ENCODE peak calls at places on chromosomes 6 and 20, in eight cellular contexts. T is stomach, H is testis, C is IMR-90, Y is heart left ventricle, I is uterus, R is sigmoid colon, W is body of pancreas. M is an unnamed sample.

GRCh38 chr6:33320315-33321181 is 3.0 kb upstream of the ZBTB22 start:
- DNase-seq in T (peak), H (peak), C (peak), Y (peak), I (peak), R (peak), W (peak), M (peak)

GRCh38 chr6:33279971-33280511 is 3.1 kb downstream of the B3GALT4 start:
- DNase-seq in T (no peak), H (no peak), C (peak), Y (no peak), I (no peak), R (no peak), W (peak), M (no peak)

GRCh38 chr6:84500726-84501125 is 263.7 kb downstream of the TBX18 start:
- DNase-seq in T (no peak), H (no peak), C (no peak), Y (no peak), I (no peak), R (no peak), W (no peak), M (no peak)

GRCh38 chr6:37371158-37372083 is 17.6 kb downstream of the RNF8 start:
- DNase-seq in T (no peak), H (no peak), C (no peak), Y (no peak), I (no peak), R (no peak), W (peak), M (no peak)

GRCh38 chr20:34085544-34086040 is 26.5 kb downstream of the EIF2S2 start:
- DNase-seq in T (no peak), H (no peak), C (no peak), Y (no peak), I (no peak), R (no peak), W (no peak), M (no peak)

GRCh38 chr20:62156592-62157386 is 13.2 kb downstream of the SS18L1 start:
- DNase-seq in T (peak), H (peak), C (peak), Y (peak), I (peak), R (no peak), W (peak), M (peak)

GRCh38 chr20:9686001-9686400 is 152.9 kb downstream of the PAK5 start:
- DNase-seq in T (no peak), H (no peak), C (no peak), Y (no peak), I (no peak), R (no peak), W (no peak), M (no peak)

GRCh38 chr6:39962831-39963230 is 28.6 kb upstream of the MOCS1 start:
- DNase-seq in T (no peak), H (no peak), C (peak), Y (no peak), I (no peak), R (no peak), W (no peak), M (no peak)

GRCh38 chr20:56957737-56958553 is 308.5 kb downstream of the BMP7 start:
- DNase-seq in T (no peak), H (no peak), C (no peak), Y (no peak), I (no peak), R (no peak), W (no peak), M (no peak)

GRCh38 chr6:156946370-156946936 is 169.3 kb downstream of the ARID1B start:
- DNase-seq in T (no peak), H (no peak), C (no peak), Y (no peak), I (no peak), R (no peak), W (no peak), M (no peak)

GRCh38 chr6:99347804-99348203 is 1.7 kb downstream of the FAXC start:
- DNase-seq in T (no peak), H (no peak), C (no peak), Y (no peak), I (no peak), R (no peak), W (no peak), M (no peak)

GRCh38 chr6:84764332-84765049 is at the start of gene TBX18:
- DNase-seq in T (peak), H (peak), C (peak), Y (peak), I (peak), R (peak), W (peak), M (peak)

DNA sequence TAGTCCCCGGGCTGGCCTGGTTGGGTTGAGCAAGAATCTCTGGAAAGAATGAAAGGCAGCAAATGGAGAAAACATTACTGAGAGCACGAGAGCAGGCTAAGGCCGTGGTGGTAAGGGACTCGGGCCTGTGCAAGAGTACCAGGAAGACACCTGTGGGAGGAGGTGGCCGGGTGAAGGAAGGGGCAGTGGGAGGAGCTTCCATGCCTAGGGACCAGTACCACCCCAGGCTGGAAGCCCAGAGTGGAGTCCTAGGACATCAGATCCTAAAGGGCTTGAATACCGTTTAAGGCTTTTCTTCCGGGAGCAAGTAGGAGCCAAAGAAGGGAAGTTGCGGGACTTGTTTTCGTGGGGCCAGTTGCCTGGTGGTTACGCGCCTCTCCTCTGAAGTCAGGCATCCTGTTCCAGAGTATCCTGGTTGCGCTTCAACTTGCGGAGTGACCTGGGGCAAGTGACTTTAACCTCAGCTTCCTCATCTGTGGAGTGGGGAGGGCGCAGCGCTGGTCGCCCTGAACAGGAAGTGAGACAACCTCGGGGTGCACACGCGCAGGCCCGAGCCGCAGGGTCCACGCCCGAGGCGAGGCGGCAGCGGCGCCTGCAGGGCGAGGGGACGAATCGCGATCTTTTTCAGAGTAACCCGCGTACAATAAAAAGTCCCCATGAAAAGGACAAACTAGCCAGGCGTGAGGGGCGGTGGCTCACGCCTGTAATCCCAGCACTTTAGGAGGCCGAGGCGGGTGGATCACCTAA is 1.1 kb upstream of the TPD52L2 start:
- DNase-seq in T (peak), H (peak), C (peak), Y (peak), I (peak), R (peak), W (peak), M (peak)
- TF ChIP-seq POLR2A in T (no peak), H (no peak), C (no peak), Y (no peak), I (peak), R (no peak), W (no peak), M (no peak)

GRCh38 chr6:134171517-134171916 is 119.1 kb upstream of the SLC2A12 start:
- DNase-seq in T (no peak), H (no peak), C (peak), Y (no peak), I (no peak), R (no peak), W (peak), M (no peak)
- H3K4me3 ChIP-seq in T (peak), H (no peak), C (peak), Y (peak), I (no peak), R (no peak), W (peak), M (peak)

GRCh38 chr6:35400901-35401311 is 51.2 kb upstream of the FANCE start:
- DNase-seq in T (peak), H (no peak), C (peak), Y (no peak), I (no peak), R (no peak), W (peak), M (no peak)
- TF ChIP-seq POLR2A in T (no peak), H (no peak), C (no peak), Y (no peak), I (no peak), R (no peak), W (no peak), M (no peak)

GRCh38 chr20:63738687-63739128 is 868 bp upstream of the SLC2A4RG start:
- DNase-seq in T (peak), H (peak), C (no peak), Y (peak), I (peak), R (peak), W (peak), M (peak)
- H3K4me3 ChIP-seq in T (peak), H (peak), C (no peak), Y (peak), I (peak), R (peak), W (no peak), M (peak)

DNA sequence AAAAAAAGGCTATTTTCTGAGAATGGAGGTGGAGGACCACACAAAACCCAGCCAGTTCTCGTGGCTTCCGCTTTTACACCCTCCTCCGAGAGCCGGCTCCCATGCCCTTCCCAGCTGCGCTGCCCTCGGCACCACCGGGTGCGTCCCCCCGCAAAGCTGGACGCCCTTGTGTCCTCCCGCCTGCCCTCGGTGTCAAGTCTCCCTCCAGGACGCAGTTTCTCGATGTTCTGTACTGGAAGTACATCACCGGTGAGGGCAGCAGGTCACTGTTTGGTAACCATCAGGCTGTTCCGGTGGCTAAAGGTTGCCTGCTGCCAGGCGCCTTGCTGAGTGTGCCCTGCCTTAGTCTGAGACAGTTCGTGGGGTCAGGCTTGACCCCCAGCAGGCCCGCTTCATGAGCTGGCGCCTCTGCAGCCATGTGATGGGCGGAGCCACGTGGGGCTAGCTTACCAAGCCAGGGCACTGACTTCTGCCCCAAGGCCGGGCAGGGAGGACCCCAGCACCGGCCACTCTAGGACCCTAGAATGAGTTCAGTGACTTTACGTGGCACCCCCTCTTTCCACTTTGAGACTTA is 34.6 kb downstream of the RREB1 start:
- DNase-seq in T (no peak), H (no peak), C (no peak), Y (no peak), I (no peak), R (no peak), W (no peak), M (peak)
- TF ChIP-seq POLR2A in T (no peak), H (no peak), C (no peak), Y (no peak), I (no peak), R (no peak), W (no peak), M (no peak)

DNA sequence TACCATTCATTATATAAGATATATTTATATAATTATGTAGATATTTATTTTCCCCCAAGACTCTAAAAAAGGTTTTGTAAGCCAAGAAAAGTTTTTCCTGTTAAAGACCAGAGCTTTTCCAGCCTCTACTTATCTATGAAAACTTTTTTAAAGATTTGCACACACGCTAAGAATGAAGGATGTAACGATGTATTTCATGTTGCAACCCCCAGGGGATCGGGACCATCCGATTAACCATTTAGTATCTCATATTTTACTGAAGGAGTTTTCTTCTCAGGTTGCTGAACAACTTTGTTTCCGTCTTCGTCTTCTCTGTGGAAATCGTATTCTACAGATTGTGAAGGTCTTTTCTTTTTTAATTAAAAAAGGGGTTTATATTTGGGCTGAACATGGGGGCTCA is 70.0 kb upstream of the SASH1 start:
- DNase-seq in T (no peak), H (no peak), C (no peak), Y (no peak), I (no peak), R (no peak), W (no peak), M (no peak)
- H3K4me3 ChIP-seq in T (no peak), H (no peak), C (no peak), Y (no peak), I (no peak), R (no peak), W (no peak), M (no peak)

GRCh38 chr6:88246654-88247053 is 80.5 kb upstream of the CNR1 start:
- DNase-seq in T (no peak), H (no peak), C (no peak), Y (no peak), I (no peak), R (no peak), W (no peak), M (no peak)
- TF ChIP-seq POLR2A in T (no peak), H (no peak), C (no peak), Y (no peak), I (no peak), R (no peak), W (no peak), M (no peak)

GRCh38 chr6:100464162-100464851 is 414 bp downstream of the SIM1 start:
- DNase-seq in T (no peak), H (no peak), C (no peak), Y (no peak), I (no peak), R (no peak), W (peak), M (no peak)

GRCh38 chr6:100464910-100465700 is at the start of gene SIM1:
- DNase-seq in T (no peak), H (peak), C (peak), Y (peak), I (no peak), R (no peak), W (peak), M (no peak)

GRCh38 chr6:100466410-100467143 is 1.9 kb upstream of the SIM1 start:
- DNase-seq in T (no peak), H (no peak), C (no peak), Y (no peak), I (no peak), R (no peak), W (no peak), M (no peak)

GRCh38 chr6:100467144-100468012 is 2.7 kb upstream of the SIM1 start:
- DNase-seq in T (no peak), H (no peak), C (no peak), Y (no peak), I (no peak), R (no peak), W (no peak), M (no peak)

GRCh38 chr6:100465701-100466409 is 1.1 kb upstream of the SIM1 start:
- DNase-seq in T (no peak), H (no peak), C (no peak), Y (no peak), I (no peak), R (no peak), W (no peak), M (no peak)
- H3K4me3 ChIP-seq in T (no peak), H (peak), C (no peak), Y (no peak), I (no peak), R (no peak), W (no peak), M (peak)

DNA sequence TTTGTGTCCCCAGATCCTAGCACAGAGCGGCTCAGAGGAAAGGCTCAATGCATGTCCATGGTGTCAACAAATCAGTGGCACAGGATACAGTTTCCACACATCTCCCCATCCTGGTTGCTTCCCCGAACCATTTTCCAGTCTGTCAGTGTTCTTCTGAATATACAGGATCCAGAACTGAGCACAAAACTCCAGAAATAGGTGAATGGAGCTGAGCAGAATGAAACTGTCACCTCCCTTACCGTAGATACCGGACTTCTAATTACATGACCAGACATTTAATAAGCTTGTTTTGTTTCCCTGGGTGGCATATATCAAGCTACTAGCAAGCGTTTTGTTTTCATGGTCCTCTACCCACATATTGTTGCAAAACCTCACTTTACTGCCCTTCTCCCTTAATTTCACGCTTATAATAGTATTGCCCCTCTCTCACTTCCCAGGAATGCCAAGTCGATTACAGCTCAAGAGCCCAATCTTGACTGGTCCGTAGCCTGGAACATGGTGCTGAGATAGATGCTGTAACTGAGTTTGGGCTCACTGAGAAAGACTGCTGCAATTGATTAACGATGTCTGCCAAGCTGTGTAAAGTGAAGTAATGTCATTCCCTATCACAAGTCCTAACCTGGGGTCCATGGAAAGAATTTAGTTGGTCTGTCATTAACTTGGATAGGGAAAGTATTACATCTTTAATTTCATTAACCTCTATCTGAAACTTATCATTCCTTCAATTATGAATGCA is 12.0 kb upstream of the SCRT2 start:
- DNase-seq in T (no peak), H (no peak), C (no peak), Y (no peak), I (no peak), R (no peak), W (no peak), M (no peak)
- TF ChIP-seq POLR2A in T (no peak), H (no peak), C (no peak), Y (no peak), I (no peak), R (no peak), W (no peak), M (no peak)

M was measured in spleen.